ENCODE peak calls at places on chromosomes 16 and 17, in seven cellular contexts. J is Peyer's patch; H is memory B cell; N is nephron progenitor cell; G is mesenchymal stem cell; W is non-pigmented ciliary epithelial cell; S is naive thymus-derived CD4-positive, alpha-beta T cell. D is an unnamed sample.

GRCh38 chr17:4934173-4934979 is 2.3 kb downstream of the GP1BA start:
- DNase-seq in J (no peak), H (no peak), N (peak; percentile 35), G (peak; percentile 65), W (no peak), S (no peak), D (no peak)

GRCh38 chr17:82793974-82794620 is 42.2 kb downstream of the TBCD start:
- DNase-seq in J (no peak), H (no peak), N (no peak), G (no peak), W (no peak), S (no peak), D (no peak)

GRCh38 chr17:2751482-2751881 is 2.0 kb upstream of the CCDC92B start:
- DNase-seq in J (no peak), H (no peak), N (no peak), G (no peak), W (no peak), S (no peak), D (no peak)

GRCh38 chr16:31880322-31880979 is 6.8 kb downstream of the ZNF267 start:
- DNase-seq in J (no peak), H (no peak), N (no peak), G (peak; percentile 80), W (peak; percentile 60), S (no peak), D (no peak)

GRCh38 chr17:79429864-79430494 is 180.9 kb downstream of the RBFOX3 start:
- DNase-seq in J (no peak), H (no peak), N (no peak), G (no peak), W (no peak), S (no peak), D (no peak)

GRCh38 chr17:55607736-55608341 is 96.6 kb upstream of the SMIM36 start:
- DNase-seq in J (no peak), H (no peak), N (no peak), G (peak; percentile 86), W (no peak), S (no peak), D (no peak)

GRCh38 chr16:72990003-72990521 is 57.9 kb downstream of the ZFHX3 start:
- DNase-seq in J (no peak), H (no peak), N (no peak), G (peak; percentile 36), W (peak; percentile 51), S (no peak), D (no peak)

GRCh38 chr16:50102046-50102756 is 36.4 kb downstream of the HEATR3 start:
- DNase-seq in J (no peak), H (no peak), N (no peak), G (peak; percentile 62), W (peak; percentile 82), S (no peak), D (no peak)

GRCh38 chr16:29821663-29822115 is 1.4 kb downstream of the MVP start:
- DNase-seq in J (peak; percentile 65), H (no peak), N (no peak), G (peak; percentile 86), W (no peak), S (no peak), D (no peak)

GRCh38 chr17:74541176-74542111 is 4.5 kb downstream of the CD300C start:
- DNase-seq in J (peak; percentile 36), H (no peak), N (no peak), G (no peak), W (no peak), S (no peak), D (no peak)